ENCODE peak calls at places on chromosomes 12 and 14, in five cellular contexts. A is CD4-positive, alpha-beta T cell; R is endodermal cell; K is HCT116; M is astrocyte of the cerebellum. P is an unnamed sample.

GRCh38 chr12:5898874-5899273 is 46.2 kb downstream of the ANO2 start:
- DNase-seq in K (no peak), R (peak), M (no peak), A (no peak), P (no peak)

GRCh38 chr12:130818381-130819247 is 20.4 kb downstream of the STX2 start:
- DNase-seq in R (peak), A (peak), M (no peak), K (no peak), P (peak)

GRCh38 chr12:130444986-130445385 is 107.3 kb downstream of the PIWIL1 start:
- DNase-seq in M (no peak), K (no peak), A (no peak), R (no peak), P (no peak)

GRCh38 chr14:69392481-69392880 is 5.6 kb downstream of the ERH start:
- DNase-seq in M (no peak), R (no peak), K (no peak), A (no peak), P (no peak)

GRCh38 chr12:1593232-1594044 is 943 bp downstream of the FBXL14 start:
- DNase-seq in K (no peak), R (peak), M (no peak), A (peak), P (peak)

GRCh38 chr12:121205491-121205890 is 4.4 kb upstream of the P2RX4 start:
- DNase-seq in K (no peak), R (no peak), A (no peak), M (no peak), P (no peak)

GRCh38 chr12:96237465-96238077 is 43.4 kb downstream of the ELK3 start:
- DNase-seq in R (peak), M (peak), K (no peak), A (peak), P (no peak)

GRCh38 chr14:32330356-32331226 is 1.5 kb downstream of the AKAP6 start:
- DNase-seq in A (no peak), M (no peak), R (no peak), K (no peak), P (no peak)

GRCh38 chr12:68772714-68773113 is 26.7 kb downstream of the SLC35E3 start:
- DNase-seq in M (no peak), K (no peak), A (no peak), R (no peak), P (no peak)

GRCh38 chr12:28191018-28191595 is 851 bp downstream of the CCDC91 start:
- DNase-seq in R (no peak), K (no peak), A (peak), M (peak), P (peak)

GRCh38 chr14:61300754-61301153 is 19.6 kb upstream of the TMEM30B start:
- DNase-seq in R (no peak), K (no peak), A (no peak), M (no peak), P (no peak)

GRCh38 chr12:48995061-48995879 is 3.9 kb downstream of the DDN start:
- DNase-seq in R (peak), K (peak), A (peak), M (peak), P (peak)

GRCh38 chr12:42695490-42695995 is 106.0 kb upstream of the PRICKLE1 start:
- DNase-seq in K (no peak), M (no peak), A (no peak), R (no peak), P (no peak)

GRCh38 chr14:38578278-38578681 is 322.4 kb upstream of the CLEC14A start:
- DNase-seq in R (peak), K (no peak), A (no peak), M (no peak), P (no peak)

GRCh38 chr14:52150162-52150561 is 81.3 kb upstream of the NID2 start:
- DNase-seq in M (no peak), A (no peak), K (no peak), R (no peak), P (no peak)

GRCh38 chr12:6867407-6868210 is at the start of gene TPI1:
- DNase-seq in A (peak), R (peak), M (peak), K (no peak), P (peak)

GRCh38 chr12:77584860-77585259 is 245.8 kb upstream of the NAV3 start:
- DNase-seq in R (no peak), A (no peak), K (no peak), M (no peak), P (no peak)

GRCh38 chr12:92945659-92946220 is 16.6 kb upstream of the EEA1 start:
- DNase-seq in K (no peak), M (no peak), A (no peak), R (no peak), P (no peak)

GRCh38 chr12:84912191-84913142 is at the start of gene SLC6A15:
- DNase-seq in A (no peak), M (peak), K (no peak), R (peak), P (peak)

GRCh38 chr12:26689281-26689841 is 143.6 kb downstream of the ITPR2 start:
- DNase-seq in K (no peak), A (no peak), M (no peak), R (no peak), P (no peak)

GRCh38 chr12:66717049-66717448 is 38.2 kb upstream of the GRIP1 start:
- DNase-seq in K (no peak), A (no peak), R (no peak), M (no peak), P (no peak)

GRCh38 chr12:98725481-98726247 is 80.6 kb downstream of the APAF1 start:
- DNase-seq in K (peak), R (peak), M (peak), A (peak), P (peak)
- TF ChIP-seq CTCF in K (peak), R (peak), M (peak), A (peak), P (peak)

GRCh38 chr12:21453312-21453852 is 15.9 kb downstream of the PYROXD1 start:
- DNase-seq in K (no peak), A (no peak), M (no peak), R (no peak), P (no peak)

GRCh38 chr12:21456291-21456780 is 18.9 kb downstream of the PYROXD1 start:
- DNase-seq in M (no peak), A (peak), R (no peak), K (no peak), P (no peak)

DNA sequence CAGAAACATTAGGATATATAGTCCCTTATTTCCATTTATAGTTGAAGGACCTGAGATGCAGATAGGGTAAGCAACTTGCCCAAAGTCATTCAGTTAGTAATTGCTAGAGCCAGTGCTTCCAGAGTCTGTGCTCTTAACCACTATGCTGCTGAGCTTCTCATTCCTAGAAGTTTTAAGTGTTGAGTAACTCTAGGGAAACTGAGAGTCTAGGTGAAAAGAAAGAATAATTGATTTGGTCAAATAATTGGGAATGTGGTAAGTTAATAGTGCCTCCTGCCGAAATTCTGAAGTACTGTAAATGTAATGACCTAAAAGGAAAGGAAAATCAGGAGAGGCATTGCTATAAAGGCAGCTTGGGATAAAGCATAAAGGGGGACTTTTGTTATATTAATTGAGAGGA is 14.1 kb downstream of the PYROXD1 start:
- DNase-seq in M (peak), A (no peak), K (no peak), R (no peak), P (no peak)
- TF ChIP-seq CTCF in M (no peak), A (no peak), K (peak), R (peak), P (no peak)

GRCh38 chr12:71190822-71191221 is 33.0 kb upstream of the TSPAN8 start:
- DNase-seq in K (no peak), A (no peak), R (no peak), M (no peak), P (no peak)
- TF ChIP-seq CTCF in K (no peak), A (no peak), R (no peak), M (no peak), P (no peak)

GRCh38 chr14:88562532-88562830 is 356 bp upstream of the ZC3H14 start:
- DNase-seq in K (no peak), A (no peak), R (no peak), M (no peak), P (no peak)

GRCh38 chr14:88563845-88564244 is 1.0 kb downstream of the ZC3H14 start:
- DNase-seq in R (no peak), A (no peak), K (no peak), M (no peak), P (no peak)

GRCh38 chr14:88562831-88563686 is at the start of gene ZC3H14:
- DNase-seq in K (peak), M (peak), A (peak), R (peak), P (peak)

GRCh38 chr14:88556581-88556980 is 1.8 kb upstream of the PTPN21 start:
- DNase-seq in K (no peak), R (peak), M (no peak), A (no peak), P (no peak)

DNA sequence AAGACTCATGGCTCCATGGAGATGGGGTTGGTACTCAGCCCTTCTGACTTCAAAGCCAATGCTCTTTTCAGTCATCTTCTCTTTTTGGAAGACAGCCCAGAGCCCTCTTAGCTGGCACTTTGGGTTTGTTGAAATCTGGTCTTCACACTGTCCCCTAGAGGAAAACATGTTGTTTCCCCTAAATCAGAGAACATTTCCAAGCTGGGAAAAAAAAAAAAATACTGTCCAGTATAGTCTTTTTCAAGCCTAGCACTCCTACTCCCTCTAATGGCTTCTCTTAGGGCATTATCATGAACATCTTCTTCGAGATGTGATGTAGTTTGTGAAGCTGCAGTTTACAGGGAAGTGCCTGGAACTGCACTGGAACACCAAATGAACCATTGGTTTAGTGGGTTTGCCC is 3.0 kb upstream of the ZC3H14 start:
- DNase-seq in A (no peak), K (no peak), M (peak), R (no peak), P (no peak)
- TF ChIP-seq CTCF in A (no peak), K (peak), M (peak), R (peak), P (no peak)

GRCh38 chr12:53097564-53098353 is at the start of gene IGFBP6:
- DNase-seq in A (peak), M (no peak), K (no peak), R (peak), P (peak)
- TF ChIP-seq CTCF in A (no peak), M (no peak), K (no peak), R (peak), P (no peak)